ENCODE peak calls at places on chromosomes 12 and 14, in seven cellular contexts. One of them, this sample, is unnamed.

GRCh38 chr14:54730156-54730961 is 163.4 kb downstream of the SAMD4A start:
- DNase-seq in BE2C: no peak
- DNase-seq in uterus: no peak
- DNase-seq in pancreas: no peak
- DNase-seq in naive thymus-derived CD4-positive, alpha-beta T cell: peak; percentile 46
- DNase-seq in body of pancreas: no peak
- DNase-seq in testis: no peak
- DNase-seq in this sample: no peak

GRCh38 chr12:91127751-91128150 is 16.5 kb upstream of the LUM start:
- DNase-seq in BE2C: no peak
- DNase-seq in uterus: no peak
- DNase-seq in pancreas: no peak
- DNase-seq in naive thymus-derived CD4-positive, alpha-beta T cell: no peak
- DNase-seq in body of pancreas: no peak
- DNase-seq in testis: no peak
- DNase-seq in this sample: no peak

GRCh38 chr14:51304956-51305355 is 64.9 kb downstream of the TMX1 start:
- DNase-seq in BE2C: no peak
- DNase-seq in uterus: no peak
- DNase-seq in pancreas: no peak
- DNase-seq in naive thymus-derived CD4-positive, alpha-beta T cell: no peak
- DNase-seq in body of pancreas: no peak
- DNase-seq in testis: no peak
- DNase-seq in this sample: no peak

GRCh38 chr14:103126088-103126872 is 3.0 kb downstream of the TNFAIP2 start:
- DNase-seq in BE2C: no peak
- DNase-seq in uterus: peak; percentile 17
- DNase-seq in pancreas: no peak
- DNase-seq in naive thymus-derived CD4-positive, alpha-beta T cell: no peak
- DNase-seq in body of pancreas: peak; percentile 5
- DNase-seq in testis: no peak
- DNase-seq in this sample: no peak

GRCh38 chr12:95994476-95994875 is 1.7 kb downstream of the HAL start:
- DNase-seq in BE2C: no peak
- DNase-seq in uterus: no peak
- DNase-seq in pancreas: no peak
- DNase-seq in naive thymus-derived CD4-positive, alpha-beta T cell: no peak
- DNase-seq in body of pancreas: no peak
- DNase-seq in testis: no peak
- DNase-seq in this sample: no peak

GRCh38 chr12:89334770-89335169 is 17.5 kb downstream of the DUSP6 start:
- DNase-seq in BE2C: no peak
- DNase-seq in uterus: no peak
- DNase-seq in pancreas: no peak
- DNase-seq in naive thymus-derived CD4-positive, alpha-beta T cell: no peak
- DNase-seq in body of pancreas: no peak
- DNase-seq in testis: no peak
- DNase-seq in this sample: no peak

GRCh38 chr14:51395361-51395849 is 155.4 kb downstream of the TMX1 start:
- DNase-seq in BE2C: peak; percentile 93
- DNase-seq in uterus: peak; percentile 58
- DNase-seq in pancreas: peak; percentile 54
- DNase-seq in naive thymus-derived CD4-positive, alpha-beta T cell: no peak
- DNase-seq in body of pancreas: peak; percentile 22
- DNase-seq in testis: peak; percentile 61
- DNase-seq in this sample: no peak

GRCh38 chr14:28101992-28102391 is 664.6 kb upstream of the FOXG1 start:
- DNase-seq in BE2C: peak; percentile 77
- DNase-seq in uterus: no peak
- DNase-seq in pancreas: no peak
- DNase-seq in naive thymus-derived CD4-positive, alpha-beta T cell: no peak
- DNase-seq in body of pancreas: peak; percentile 5
- DNase-seq in testis: no peak
- DNase-seq in this sample: no peak

GRCh38 chr12:57523706-57524614 is 1.3 kb downstream of the MBD6 start:
- DNase-seq in BE2C: no peak
- DNase-seq in uterus: no peak
- DNase-seq in pancreas: no peak
- DNase-seq in naive thymus-derived CD4-positive, alpha-beta T cell: no peak
- DNase-seq in body of pancreas: no peak
- DNase-seq in testis: no peak
- DNase-seq in this sample: no peak

GRCh38 chr14:23138173-23138535 is 19.1 kb upstream of the CEBPE start:
- DNase-seq in BE2C: no peak
- DNase-seq in uterus: no peak
- DNase-seq in pancreas: no peak
- DNase-seq in naive thymus-derived CD4-positive, alpha-beta T cell: no peak
- DNase-seq in body of pancreas: no peak
- DNase-seq in testis: no peak
- DNase-seq in this sample: no peak

GRCh38 chr14:65780566-65780965 is 368.0 kb downstream of the FUT8 start:
- DNase-seq in BE2C: no peak
- DNase-seq in uterus: no peak
- DNase-seq in pancreas: no peak
- DNase-seq in naive thymus-derived CD4-positive, alpha-beta T cell: no peak
- DNase-seq in body of pancreas: no peak
- DNase-seq in testis: no peak
- DNase-seq in this sample: no peak

GRCh38 chr12:64098709-64099354 is 123.3 kb downstream of the KICS2 start:
- DNase-seq in BE2C: peak; percentile 59
- DNase-seq in uterus: peak; percentile 59
- DNase-seq in pancreas: no peak
- DNase-seq in naive thymus-derived CD4-positive, alpha-beta T cell: no peak
- DNase-seq in body of pancreas: peak; percentile 63
- DNase-seq in testis: no peak
- DNase-seq in this sample: peak; percentile 51

GRCh38 chr14:65239143-65239672 is 136.9 kb upstream of the MAX start:
- DNase-seq in BE2C: no peak
- DNase-seq in uterus: no peak
- DNase-seq in pancreas: no peak
- DNase-seq in naive thymus-derived CD4-positive, alpha-beta T cell: no peak
- DNase-seq in body of pancreas: no peak
- DNase-seq in testis: no peak
- DNase-seq in this sample: peak; percentile 33

GRCh38 chr14:61911534-61911933 is 149.3 kb downstream of the SNAPC1 start:
- DNase-seq in BE2C: no peak
- DNase-seq in uterus: no peak
- DNase-seq in pancreas: no peak
- DNase-seq in naive thymus-derived CD4-positive, alpha-beta T cell: no peak
- DNase-seq in body of pancreas: peak; percentile 27
- DNase-seq in testis: no peak
- DNase-seq in this sample: no peak

GRCh38 chr12:89574736-89575208 is 48.9 kb upstream of the POC1B start:
- DNase-seq in BE2C: no peak
- DNase-seq in uterus: no peak
- DNase-seq in pancreas: no peak
- DNase-seq in naive thymus-derived CD4-positive, alpha-beta T cell: no peak
- DNase-seq in body of pancreas: no peak
- DNase-seq in testis: peak; percentile 16
- DNase-seq in this sample: peak; percentile 58

GRCh38 chr12:104975621-104976343 is 10.3 kb upstream of the NOPCHAP1 start:
- DNase-seq in BE2C: no peak
- DNase-seq in uterus: no peak
- DNase-seq in pancreas: no peak
- DNase-seq in naive thymus-derived CD4-positive, alpha-beta T cell: no peak
- DNase-seq in body of pancreas: no peak
- DNase-seq in testis: no peak
- DNase-seq in this sample: no peak

GRCh38 chr12:78034025-78034424 is 203.3 kb downstream of the NAV3 start:
- DNase-seq in BE2C: no peak
- DNase-seq in uterus: no peak
- DNase-seq in pancreas: no peak
- DNase-seq in naive thymus-derived CD4-positive, alpha-beta T cell: no peak
- DNase-seq in body of pancreas: no peak
- DNase-seq in testis: no peak
- DNase-seq in this sample: peak; percentile 23

GRCh38 chr12:69897744-69898143 is 72.7 kb downstream of the MYRFL start:
- DNase-seq in BE2C: peak; percentile 19
- DNase-seq in uterus: no peak
- DNase-seq in pancreas: no peak
- DNase-seq in naive thymus-derived CD4-positive, alpha-beta T cell: no peak
- DNase-seq in body of pancreas: peak; percentile 20
- DNase-seq in testis: no peak
- DNase-seq in this sample: no peak

GRCh38 chr12:26120561-26121274 is 4.1 kb downstream of the BHLHE41 start:
- DNase-seq in BE2C: no peak
- DNase-seq in uterus: no peak
- DNase-seq in pancreas: no peak
- DNase-seq in naive thymus-derived CD4-positive, alpha-beta T cell: no peak
- DNase-seq in body of pancreas: no peak
- DNase-seq in testis: no peak
- DNase-seq in this sample: no peak
- H3K27me3 ChIP-seq in BE2C: peaks cover 51% of the 10 kb centered on the region
- H3K27me3 ChIP-seq in uterus: no peaks in the 10 kb centered on the region
- H3K27me3 ChIP-seq in pancreas: no peaks in the 10 kb centered on the region
- H3K27me3 ChIP-seq in naive thymus-derived CD4-positive, alpha-beta T cell: peaks cover 38% of the 10 kb centered on the region
- H3K27me3 ChIP-seq in body of pancreas: no peaks in the 10 kb centered on the region
- H3K27me3 ChIP-seq in testis: no peaks in the 10 kb centered on the region
- H3K27me3 ChIP-seq in this sample: no peaks in the 10 kb centered on the region

GRCh38 chr12:74725154-74725553 is 187.5 kb downstream of the ATXN7L3B start:
- DNase-seq in BE2C: no peak
- DNase-seq in uterus: no peak
- DNase-seq in pancreas: no peak
- DNase-seq in naive thymus-derived CD4-positive, alpha-beta T cell: no peak
- DNase-seq in body of pancreas: no peak
- DNase-seq in testis: no peak
- DNase-seq in this sample: no peak
- H3K27me3 ChIP-seq in BE2C: no peaks in the 10 kb centered on the region
- H3K27me3 ChIP-seq in uterus: no peaks in the 10 kb centered on the region
- H3K27me3 ChIP-seq in pancreas: no peaks in the 10 kb centered on the region
- H3K27me3 ChIP-seq in naive thymus-derived CD4-positive, alpha-beta T cell: no peaks in the 10 kb centered on the region
- H3K27me3 ChIP-seq in body of pancreas: no peaks in the 10 kb centered on the region
- H3K27me3 ChIP-seq in testis: no peaks in the 10 kb centered on the region
- H3K27me3 ChIP-seq in this sample: no peaks in the 10 kb centered on the region

DNA sequence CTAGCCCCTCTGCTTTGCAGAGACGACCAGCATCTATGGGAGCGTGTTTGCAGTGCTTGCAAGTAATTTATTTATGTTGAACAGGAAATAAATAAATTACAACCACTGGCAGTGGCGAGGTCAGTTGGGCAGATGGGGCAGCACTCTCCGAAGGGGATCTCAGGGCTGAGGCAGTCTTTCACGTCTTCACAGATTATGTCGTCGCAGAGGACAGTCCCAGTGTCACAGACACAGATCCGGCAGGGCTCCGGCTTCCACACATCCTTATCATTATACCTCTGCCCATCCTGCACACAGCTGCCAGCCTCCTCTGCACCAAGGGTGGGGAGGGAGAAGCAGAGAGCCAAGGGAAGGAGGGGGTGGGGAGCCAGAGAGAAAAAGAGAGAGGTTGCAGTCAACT is 4.5 kb downstream of the COL2A1 start:
- DNase-seq in BE2C: no peak
- DNase-seq in uterus: no peak
- DNase-seq in pancreas: no peak
- DNase-seq in naive thymus-derived CD4-positive, alpha-beta T cell: no peak
- DNase-seq in body of pancreas: no peak
- DNase-seq in testis: no peak
- DNase-seq in this sample: no peak
- H3K27me3 ChIP-seq in BE2C: peaks cover 86% of the 10 kb centered on the region
- H3K27me3 ChIP-seq in uterus: peaks cover 9% of the 10 kb centered on the region
- H3K27me3 ChIP-seq in pancreas: peaks cover 3% of the 10 kb centered on the region
- H3K27me3 ChIP-seq in naive thymus-derived CD4-positive, alpha-beta T cell: peaks cover 35% of the 10 kb centered on the region
- H3K27me3 ChIP-seq in body of pancreas: no peaks in the 10 kb centered on the region
- H3K27me3 ChIP-seq in testis: no peaks in the 10 kb centered on the region
- H3K27me3 ChIP-seq in this sample: peaks cover 34% of the 10 kb centered on the region

DNA sequence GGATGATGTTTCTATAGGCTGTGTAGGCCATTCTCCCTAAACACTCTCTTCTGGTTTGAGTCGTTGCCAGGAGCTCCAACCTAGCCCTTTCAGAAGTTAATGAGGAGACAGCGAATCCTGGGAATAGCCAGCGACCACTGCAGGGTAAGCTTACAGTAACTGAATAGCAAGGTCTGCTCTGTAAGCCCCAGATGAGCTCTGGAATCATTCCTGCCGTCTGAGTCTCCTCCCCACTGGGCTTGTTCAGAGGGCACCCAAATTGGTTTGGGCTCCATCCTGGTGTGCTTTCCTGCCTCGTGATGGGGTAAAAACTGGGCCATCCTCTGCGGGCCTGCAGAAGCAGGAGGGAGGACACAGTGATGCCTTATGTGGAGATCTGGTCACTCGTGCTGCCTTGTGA is 43.3 kb upstream of the EMP1 start:
- DNase-seq in BE2C: no peak
- DNase-seq in uterus: no peak
- DNase-seq in pancreas: no peak
- DNase-seq in naive thymus-derived CD4-positive, alpha-beta T cell: no peak
- DNase-seq in body of pancreas: no peak
- DNase-seq in testis: no peak
- DNase-seq in this sample: no peak
- H3K27me3 ChIP-seq in BE2C: peaks cover 18% of the 10 kb centered on the region
- H3K27me3 ChIP-seq in uterus: no peaks in the 10 kb centered on the region
- H3K27me3 ChIP-seq in pancreas: no peaks in the 10 kb centered on the region
- H3K27me3 ChIP-seq in naive thymus-derived CD4-positive, alpha-beta T cell: no peaks in the 10 kb centered on the region
- H3K27me3 ChIP-seq in body of pancreas: no peaks in the 10 kb centered on the region
- H3K27me3 ChIP-seq in testis: no peaks in the 10 kb centered on the region
- H3K27me3 ChIP-seq in this sample: no peaks in the 10 kb centered on the region

GRCh38 chr12:68765696-68766095 is 19.7 kb downstream of the SLC35E3 start:
- DNase-seq in BE2C: no peak
- DNase-seq in uterus: no peak
- DNase-seq in pancreas: no peak
- DNase-seq in naive thymus-derived CD4-positive, alpha-beta T cell: no peak
- DNase-seq in body of pancreas: no peak
- DNase-seq in testis: no peak
- DNase-seq in this sample: no peak
- H3K27me3 ChIP-seq in BE2C: no peaks in the 10 kb centered on the region
- H3K27me3 ChIP-seq in uterus: no peaks in the 10 kb centered on the region
- H3K27me3 ChIP-seq in pancreas: no peaks in the 10 kb centered on the region
- H3K27me3 ChIP-seq in naive thymus-derived CD4-positive, alpha-beta T cell: no peaks in the 10 kb centered on the region
- H3K27me3 ChIP-seq in body of pancreas: no peaks in the 10 kb centered on the region
- H3K27me3 ChIP-seq in testis: no peaks in the 10 kb centered on the region
- H3K27me3 ChIP-seq in this sample: no peaks in the 10 kb centered on the region

DNA sequence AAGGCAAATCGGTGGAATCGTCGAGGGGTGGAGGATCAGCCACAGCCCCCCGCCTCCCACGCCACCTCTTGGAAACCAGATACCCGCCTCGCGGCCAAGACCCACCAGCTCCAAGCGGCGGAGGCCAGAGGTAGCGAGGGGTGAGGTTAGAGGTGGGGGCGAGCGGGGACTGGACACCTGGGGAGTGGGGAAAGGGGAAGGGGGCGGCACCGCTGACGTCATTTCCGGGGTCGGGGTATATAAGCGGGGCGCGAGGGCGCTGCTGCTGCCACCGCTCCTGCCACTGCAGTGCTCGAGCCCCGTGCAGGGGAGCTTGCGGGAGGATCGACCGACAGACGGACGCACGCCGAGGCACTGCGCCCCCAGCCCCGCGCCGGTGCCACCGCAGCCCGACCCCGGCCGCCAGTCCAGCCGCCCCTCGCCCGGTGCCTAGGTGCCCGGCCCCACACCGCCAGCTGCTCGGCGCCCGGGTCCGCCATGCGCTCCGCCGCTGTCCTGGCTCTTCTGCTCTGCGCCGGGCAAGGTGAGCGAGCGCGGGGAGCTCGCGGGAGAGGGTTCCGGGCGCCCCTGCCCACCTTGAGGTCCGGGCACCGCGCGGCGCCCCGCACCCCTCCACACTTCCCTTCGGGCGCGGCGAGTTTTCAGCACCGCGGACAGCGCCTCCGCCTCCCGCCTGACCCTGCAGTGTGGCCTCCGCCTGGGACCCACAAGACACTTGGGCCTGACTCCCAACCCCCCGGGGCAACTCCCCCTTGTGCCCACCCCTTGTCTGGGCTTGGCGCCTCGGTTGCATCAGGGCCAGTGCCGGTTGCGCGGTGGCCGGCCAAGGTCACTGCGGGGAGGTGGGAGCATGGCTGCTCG is at the start of gene CHGA:
- DNase-seq in BE2C: peak; percentile 92
- DNase-seq in uterus: peak; percentile 31
- DNase-seq in pancreas: peak; percentile 89
- DNase-seq in naive thymus-derived CD4-positive, alpha-beta T cell: peak; percentile 71
- DNase-seq in body of pancreas: peak; percentile 72
- DNase-seq in testis: peak; percentile 81
- DNase-seq in this sample: peak; percentile 67
- H3K27me3 ChIP-seq in BE2C: no peaks in the 10 kb centered on the region
- H3K27me3 ChIP-seq in uterus: no peaks in the 10 kb centered on the region
- H3K27me3 ChIP-seq in pancreas: no peaks in the 10 kb centered on the region
- H3K27me3 ChIP-seq in naive thymus-derived CD4-positive, alpha-beta T cell: no peaks in the 10 kb centered on the region
- H3K27me3 ChIP-seq in body of pancreas: no peaks in the 10 kb centered on the region
- H3K27me3 ChIP-seq in testis: no peaks in the 10 kb centered on the region
- H3K27me3 ChIP-seq in this sample: peaks cover 7% of the 10 kb centered on the region

This sample was measured in adrenal gland.